ENCODE peak calls at places on chromosomes 13 and 19, in four cellular contexts. L is astrocyte, Y is fibroblast of lung, E is WTC11. H is an unnamed sample.
A peak's percentile ranks its signal among the peaks of the same experiment; 100 is the strongest.

GRCh38 chr19:7562646-7563393 is 27.3 kb downstream of the PNPLA6 start:
- DNase-seq in L (no peak), Y (no peak), E (peak; percentile 47), H (peak; percentile 74)

GRCh38 chr19:15264061-15264932 is 32.0 kb upstream of the EPHX3 start:
- DNase-seq in L (no peak), Y (peak; percentile 79), E (peak; percentile 88), H (peak; percentile 97)

GRCh38 chr13:98445340-98446233 is 131.3 kb downstream of the STK24 start:
- DNase-seq in L (peak; percentile 10), Y (peak; percentile 52), E (peak; percentile 90), H (peak; percentile 96)

GRCh38 chr13:62931901-62932883 is 1516.5 kb upstream of the PCDH20 start:
- DNase-seq in L (peak; percentile 1), Y (peak; percentile 52), E (no peak), H (no peak)

GRCh38 chr13:45500492-45501174 is 35.9 kb downstream of the COG3 start:
- DNase-seq in L (peak; percentile 96), Y (peak; percentile 94), E (no peak), H (no peak)

GRCh38 chr19:7673995-7674667 is 2.8 kb upstream of the MCEMP1 start:
- DNase-seq in L (peak; percentile 22), Y (peak; percentile 78), E (peak; percentile 76), H (peak; percentile 82)

GRCh38 chr19:35350591-35350990 is 2.9 kb downstream of the FFAR1 start:
- DNase-seq in L (no peak), Y (no peak), E (no peak), H (peak; percentile 38)

GRCh38 chr19:50486823-50487515 is 10.3 kb upstream of the GARIN5A start:
- DNase-seq in L (no peak), Y (peak; percentile 44), E (peak; percentile 93), H (peak; percentile 97)

GRCh38 chr13:79642596-79642995 is 161.6 kb downstream of the NDFIP2 start:
- DNase-seq in L (no peak), Y (no peak), E (no peak), H (no peak)

GRCh38 chr13:23979361-23980159 is 82.3 kb upstream of the C1QTNF9B start:
- DNase-seq in L (peak; percentile 91), Y (peak; percentile 85), E (peak; percentile 67), H (peak; percentile 87)

GRCh38 chr13:51291341-51291740 is 48.1 kb upstream of the SERPINE3 start:
- DNase-seq in L (peak; percentile 65), Y (peak; percentile 22), E (no peak), H (peak; percentile 56)

GRCh38 chr19:34806976-34807860 is 34.2 kb upstream of the ZNF599 start:
- DNase-seq in L (no peak), Y (no peak), E (no peak), H (no peak)

GRCh38 chr19:35357867-35358573 is at the start of gene FFAR3:
- DNase-seq in L (no peak), Y (peak; percentile 56), E (no peak), H (peak; percentile 26)

GRCh38 chr19:2806736-2807378 is 12.8 kb upstream of the ZNF554 start:
- DNase-seq in L (no peak), Y (no peak), E (no peak), H (no peak)

GRCh38 chr19:41871573-41872383 is 5.3 kb upstream of the CD79A start:
- DNase-seq in L (no peak), Y (no peak), E (no peak), H (peak; percentile 74)

GRCh38 chr19:29535984-29536508 is 10.3 kb downstream of the VSTM2B start:
- DNase-seq in L (no peak), Y (no peak), E (no peak), H (no peak)

GRCh38 chr19:7904074-7905020 is 670 bp downstream of the MAP2K7 start:
- DNase-seq in L (no peak), Y (no peak), E (no peak), H (peak; percentile 74)

GRCh38 chr19:4409123-4409933 is 6.9 kb downstream of the CHAF1A start:
- DNase-seq in L (no peak), Y (no peak), E (peak; percentile 72), H (peak; percentile 93)

GRCh38 chr13:90510319-90510718 is 837.2 kb upstream of the MIR17HG start:
- DNase-seq in L (peak; percentile 5), Y (no peak), E (no peak), H (no peak)

GRCh38 chr13:74794147-74794546 is 659.9 kb upstream of the KLF12 start:
- DNase-seq in L (no peak), Y (no peak), E (no peak), H (peak; percentile 56)

GRCh38 chr13:67632590-67632989 is 402.5 kb upstream of the PCDH9 start:
- DNase-seq in L (no peak), Y (peak; percentile 49), E (no peak), H (no peak)

GRCh38 chr13:107421951-107422350 is 793.4 kb downstream of the LIG4 start:
- DNase-seq in L (peak; percentile 25), Y (no peak), E (no peak), H (no peak)

GRCh38 chr19:27972291-27973040 is 1240.5 kb downstream of the UQCRFS1 start:
- DNase-seq in L (peak; percentile 88), Y (no peak), E (no peak), H (no peak)

GRCh38 chr19:54141356-54141755 is 3.8 kb downstream of the CNOT3 start:
- DNase-seq in L (no peak), Y (no peak), E (no peak), H (no peak)

GRCh38 chr19:5213667-5214066 is 126.9 kb downstream of the PTPRS start:
- DNase-seq in L (no peak), Y (no peak), E (no peak), H (no peak)

GRCh38 chr13:95929430-95929829 is 123.8 kb downstream of the UGGT2 start:
- DNase-seq in L (no peak), Y (no peak), E (no peak), H (no peak)

GRCh38 chr13:81388400-81388799 is 1047.5 kb upstream of the SPRY2 start:
- DNase-seq in L (no peak), Y (no peak), E (no peak), H (no peak)

GRCh38 chr19:50967924-50968708 is 1.3 kb downstream of the KLK6 start:
- DNase-seq in L (no peak), Y (no peak), E (no peak), H (peak; percentile 73)

GRCh38 chr19:1568320-1569019 is at the start of gene MEX3D:
- DNase-seq in L (peak; percentile 4), Y (peak; percentile 54), E (peak; percentile 67), H (peak; percentile 85)

GRCh38 chr13:31699650-31700049 is 39.7 kb upstream of the RXFP2 start:
- DNase-seq in L (no peak), Y (no peak), E (peak; percentile 12), H (peak; percentile 60)
- TF ChIP-seq CTCF in L (peak; percentile 12), Y (no peak), E (no peak), H (peak; percentile 67)

GRCh38 chr13:37811441-37811840 is 58.1 kb downstream of the TRPC4 start:
- DNase-seq in L (peak; percentile 66), Y (no peak), E (no peak), H (no peak)

DNA sequence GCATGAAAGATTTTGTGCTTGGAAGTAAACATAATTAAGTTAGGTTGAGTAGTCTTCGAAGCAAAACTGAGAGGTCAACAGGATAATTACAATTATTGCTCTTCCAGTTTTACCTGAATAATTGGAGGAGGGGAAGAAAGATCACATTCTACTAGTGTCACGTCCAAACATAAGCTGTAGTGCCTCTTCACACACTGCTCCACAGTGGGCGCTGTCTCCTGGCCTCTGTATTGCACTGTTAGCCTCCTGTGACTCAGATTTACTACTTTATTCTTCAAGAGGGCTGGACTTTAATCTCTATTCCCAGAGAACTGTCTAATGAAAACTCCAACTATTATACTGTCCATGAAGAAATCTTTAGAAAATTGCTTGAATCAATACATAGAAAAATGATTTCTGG is 62.9 kb downstream of the TRPC4 start:
- DNase-seq in L (no peak), Y (no peak), E (no peak), H (no peak)
- TF ChIP-seq CTCF in L (no peak), Y (no peak), E (no peak), H (peak; percentile 46)

DNA sequence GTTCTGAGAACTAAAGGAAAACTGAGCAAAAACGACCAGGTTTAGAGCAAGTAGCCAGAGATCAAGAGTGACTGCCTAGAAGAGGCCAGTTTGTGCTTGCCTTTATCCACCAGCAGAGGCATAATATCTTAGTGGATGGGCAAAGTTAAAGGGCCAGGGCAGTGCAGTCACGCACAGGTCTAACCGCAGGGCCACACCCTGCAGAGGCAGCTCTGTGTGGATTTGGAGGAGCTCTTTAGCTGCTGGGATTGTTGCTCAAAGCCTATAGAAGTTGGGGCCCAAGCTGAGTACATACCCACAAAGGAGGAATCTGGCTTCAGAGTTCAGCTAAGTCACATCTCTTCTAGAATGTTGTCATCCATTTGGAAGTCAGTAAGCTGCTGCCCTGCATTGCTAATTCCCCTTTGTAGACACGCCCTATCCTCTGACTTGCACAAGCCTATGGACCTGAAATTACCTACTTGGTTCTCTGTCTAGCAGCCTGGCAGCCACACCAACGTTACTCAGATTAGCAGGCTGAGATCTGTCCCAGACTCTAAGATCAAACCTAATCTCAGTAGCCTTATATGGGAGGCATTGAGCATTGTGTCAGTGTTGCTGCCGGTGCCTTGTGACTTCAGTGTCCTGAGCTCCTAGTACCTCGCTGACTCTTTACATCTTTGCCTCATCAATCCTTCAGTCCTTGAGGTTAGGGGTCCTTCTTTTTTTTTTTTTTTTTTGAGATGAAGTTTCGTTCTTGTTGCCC is 102.9 kb upstream of the STARD13 start:
- DNase-seq in L (no peak), Y (no peak), E (no peak), H (no peak)
- TF ChIP-seq CTCF in L (no peak), Y (no peak), E (no peak), H (peak; percentile 62)

DNA sequence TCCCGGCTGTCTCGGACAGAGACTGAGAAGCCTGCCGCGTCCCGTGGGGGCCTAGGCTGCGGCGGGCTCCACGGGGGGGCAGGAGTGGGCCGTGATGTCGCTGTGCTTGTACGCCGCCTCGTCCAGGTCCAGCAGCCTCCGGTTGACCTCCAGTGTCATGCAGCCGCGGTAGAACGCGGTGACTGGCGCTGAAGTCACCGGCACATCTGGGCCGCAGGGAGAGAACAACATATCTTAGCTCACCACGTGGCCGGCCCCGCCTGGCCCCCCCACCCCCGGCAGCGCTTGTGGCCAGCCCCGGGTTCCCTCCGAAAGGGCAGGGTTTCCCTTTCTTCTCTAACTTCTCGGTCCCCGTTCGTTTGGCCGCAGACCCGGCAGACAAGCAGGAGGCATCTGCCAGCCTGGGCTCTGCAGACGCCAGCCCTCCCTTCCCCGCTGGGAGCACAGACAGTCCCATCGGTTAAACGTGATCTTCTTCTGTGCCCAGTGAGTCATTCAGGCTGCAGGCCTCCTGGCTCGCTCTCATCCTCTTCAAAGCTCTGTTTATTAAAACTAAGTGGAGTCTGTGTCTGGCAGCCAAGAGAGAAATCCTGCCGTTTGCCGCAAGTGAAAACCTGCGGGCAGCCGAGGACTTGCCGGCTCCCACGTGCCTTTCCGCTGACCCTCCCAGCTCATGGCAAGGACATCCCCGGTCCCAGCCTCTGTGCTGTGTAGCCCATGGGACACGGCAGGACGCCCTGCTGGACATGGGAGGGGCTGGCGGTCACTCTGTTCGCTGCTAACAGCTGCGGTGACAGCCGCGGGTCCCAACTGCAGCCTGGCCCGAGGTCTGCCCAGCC is 42.8 kb downstream of the GAS6 start:
- DNase-seq in L (peak; percentile 98), Y (peak; percentile 98), E (no peak), H (no peak)
- TF ChIP-seq CTCF in L (no peak), Y (no peak), E (no peak), H (no peak)

H was measured in endodermal cell.